ENCODE peak calls at places on chromosomes 5 and 9, in four cellular contexts. T is A549, P is RWPE2, W is NCI-H774. G is an unnamed sample.

GRCh38 chr9:95511952-95512750 is 4.6 kb downstream of the PTCH1 start:
- DNase-seq in T (no peak), P (no peak), W (no peak), G (no peak)

GRCh38 chr5:55231029-55231475 is 2.4 kb downstream of the CCNO start:
- DNase-seq in T (no peak), P (no peak), W (no peak), G (no peak)

GRCh38 chr5:96434201-96434645 is 1.2 kb upstream of the PCSK1 start:
- DNase-seq in T (peak; percentile 36), P (no peak), W (peak; percentile 93), G (peak; percentile 16)

GRCh38 chr5:143183989-143184388 is 219.5 kb downstream of the NR3C1 start:
- DNase-seq in T (no peak), P (no peak), W (no peak), G (no peak)

GRCh38 chr5:120252839-120253238 is 211.3 kb upstream of the PRR16 start:
- DNase-seq in T (no peak), P (no peak), W (peak; percentile 69), G (no peak)

GRCh38 chr9:34025811-34026210 is 22.9 kb downstream of the UBAP2 start:
- DNase-seq in T (no peak), P (no peak), W (no peak), G (no peak)

GRCh38 chr5:122515709-122516431 is 203.8 kb downstream of the SNCAIP start:
- DNase-seq in T (peak; percentile 50), P (no peak), W (peak; percentile 58), G (peak; percentile 23)

GRCh38 chr5:61334224-61335196 is 2.5 kb downstream of the ZSWIM6 start:
- DNase-seq in T (no peak), P (no peak), W (no peak), G (no peak)

GRCh38 chr9:4530375-4530774 is 40.1 kb downstream of the SLC1A1 start:
- DNase-seq in T (peak; percentile 30), P (no peak), W (peak; percentile 24), G (no peak)

GRCh38 chr5:93510626-93511420 is 70.2 kb downstream of the NR2F1-AS1 start:
- DNase-seq in T (no peak), P (no peak), W (no peak), G (no peak)

GRCh38 chr5:97478513-97478912 is 295.5 kb upstream of the RIOK2 start:
- DNase-seq in T (no peak), P (no peak), W (no peak), G (no peak)

GRCh38 chr5:118611332-118611945 is 376.9 kb downstream of the DTWD2 start:
- DNase-seq in T (peak; percentile 3), P (no peak), W (no peak), G (peak; percentile 6)

GRCh38 chr9:13586726-13587392 is 307.4 kb upstream of the MPDZ start:
- DNase-seq in T (no peak), P (no peak), W (no peak), G (no peak)

GRCh38 chr5:138716456-138716924 is 36.7 kb upstream of the CTNNA1 start:
- DNase-seq in T (no peak), P (no peak), W (peak; percentile 52), G (no peak)

GRCh38 chr9:113210815-113211214 is 10.3 kb downstream of the FKBP15 start:
- DNase-seq in T (no peak), P (no peak), W (no peak), G (no peak)

GRCh38 chr9:33840381-33840780 is 23.4 kb downstream of the UBE2R2 start:
- DNase-seq in T (no peak), P (no peak), W (no peak), G (no peak)

GRCh38 chr5:67773439-67773988 is 442.0 kb upstream of the PIK3R1 start:
- DNase-seq in T (no peak), P (no peak), W (no peak), G (no peak)

GRCh38 chr5:153654444-153654843 is 164.0 kb downstream of the GRIA1 start:
- DNase-seq in T (no peak), P (no peak), W (no peak), G (no peak)

GRCh38 chr5:122434120-122434519 is 122.1 kb downstream of the SNCAIP start:
- DNase-seq in T (no peak), P (no peak), W (no peak), G (no peak)

GRCh38 chr5:150406120-150407096 is 6.3 kb downstream of the CD74 start:
- DNase-seq in T (no peak), P (peak; percentile 66), W (no peak), G (no peak)

GRCh38 chr9:98375138-98375726 is 119.8 kb upstream of the TBC1D2 start:
- DNase-seq in T (no peak), P (peak; percentile 29), W (no peak), G (peak; percentile 42)

GRCh38 chr5:94540856-94541494 is 77.4 kb downstream of the KIAA0825 start:
- DNase-seq in T (no peak), P (no peak), W (no peak), G (no peak)

GRCh38 chr5:43063731-43064171 is 23.6 kb upstream of the ANXA2R start:
- DNase-seq in T (no peak), P (no peak), W (no peak), G (peak; percentile 24)